ENCODE peak calls at places on chromosome 21, in four cellular contexts. I, R, N and C are unnamed samples.

GRCh38 chr21:29293495-29293894 is 5.2 kb upstream of the BACH1 start:
- DNase-seq in I (no peak), R (no peak), N (no peak), C (no peak)

GRCh38 chr21:41634211-41634694 is 126.3 kb upstream of the TMPRSS2 start:
- DNase-seq in I (no peak), R (no peak), N (no peak), C (no peak)

GRCh38 chr21:38295997-38296764 is 39.4 kb downstream of the KCNJ15 start:
- DNase-seq in I (no peak), R (no peak), N (no peak), C (no peak)

GRCh38 chr21:40696246-40696645 is 150.7 kb downstream of the DSCAM start:
- DNase-seq in I (no peak), R (no peak), N (no peak), C (no peak)

GRCh38 chr21:15729674-15730483 is at the start of gene USP25:
- DNase-seq in I (peak; percentile 87), R (peak; percentile 88), N (peak; percentile 97), C (peak; percentile 68)

GRCh38 chr21:44083631-44084291 is 23.4 kb upstream of the PWP2 start:
- DNase-seq in I (peak; percentile 67), R (peak; percentile 33), N (no peak), C (no peak)

GRCh38 chr21:42836767-42837301 is 42.5 kb downstream of the WDR4 start:
- DNase-seq in I (no peak), R (peak; percentile 8), N (no peak), C (no peak)

GRCh38 chr21:28737671-28738279 is 254.9 kb downstream of the LTN1 start:
- DNase-seq in I (no peak), R (no peak), N (no peak), C (no peak)

GRCh38 chr21:31755027-31755426 is 23.1 kb upstream of the SCAF4 start:
- DNase-seq in I (no peak), R (no peak), N (no peak), C (no peak)

GRCh38 chr21:44834951-44835646 is 17.2 kb upstream of the SUMO3 start:
- DNase-seq in I (no peak), R (no peak), N (no peak), C (no peak)